ENCODE peak calls at places on chromosomes 11 and 22, in six cellular contexts. H is mucosa of gallbladder; L is left cardiac atrium; B is T1000; F is CD4-positive, CD25-positive, alpha-beta regulatory T cell; K is WTC11. C is an unnamed sample.

GRCh38 chr11:21415566-21415965 is 746.2 kb downstream of the NELL1 start:
- DNase-seq in H (no peak), L (no peak), B (no peak), F (no peak), K (no peak), C (no peak)

GRCh38 chr22:42939451-42939881 is 75.5 kb downstream of the PACSIN2 start:
- DNase-seq in H (no peak), L (no peak), B (no peak), F (no peak), K (no peak), C (peak; percentile 61)

GRCh38 chr11:35158371-35159081 is 19.6 kb downstream of the CD44 start:
- DNase-seq in H (no peak), L (peak; percentile 41), B (no peak), F (no peak), K (no peak), C (no peak)

GRCh38 chr11:29527391-29527936 is 489.4 kb downstream of the KCNA4 start:
- DNase-seq in H (peak; percentile 31), L (no peak), B (peak; percentile 16), F (no peak), K (no peak), C (peak; percentile 22)

GRCh38 chr22:46798366-46799057 is 36.1 kb downstream of the TBC1D22A start:
- DNase-seq in H (peak; percentile 74), L (peak; percentile 79), B (peak; percentile 6), F (peak; percentile 64), K (peak; percentile 87), C (peak; percentile 72)

GRCh38 chr11:65496304-65497140 is 2.3 kb upstream of the MALAT1 start:
- DNase-seq in H (no peak), L (peak; percentile 22), B (no peak), F (no peak), K (no peak), C (no peak)

GRCh38 chr11:8209208-8209807 is 40.5 kb upstream of the RIC3 start:
- DNase-seq in H (peak; percentile 17), L (no peak), B (no peak), F (no peak), K (peak; percentile 82), C (no peak)

GRCh38 chr22:21582801-21583740 is 15.6 kb downstream of the UBE2L3 start:
- DNase-seq in H (no peak), L (no peak), B (no peak), F (no peak), K (no peak), C (no peak)

C was measured in PC-9.